ENCODE peak calls at places on chromosomes 16 and 17, in eight cellular contexts. G is heart left ventricle; L is HepG2; Y is HAP-1; R is neural progenitor cell; W is tibial nerve; N is breast epithelium; E is CD8-positive, alpha-beta memory T cell. X is an unnamed sample. For H3K4me1, the result is how much of the 10 kb centered on the place peaks cover.

GRCh38 chr17:31900877-31901276 is 631 bp downstream of the UTP6 start:
- DNase-seq in R (peak), E (no peak), N (no peak), Y (no peak), W (no peak), L (peak), G (no peak), X (no peak)

GRCh38 chr17:40020146-40020545 is 4.9 kb downstream of the CSF3 start:
- DNase-seq in E (no peak), R (no peak), Y (no peak), N (no peak), W (no peak), L (no peak), G (no peak), X (no peak)

GRCh38 chr16:14965328-14965727 is 9.5 kb upstream of the PDXDC1 start:
- DNase-seq in N (no peak), R (no peak), G (no peak), Y (no peak), L (no peak), E (no peak), W (no peak), X (peak)

GRCh38 chr16:57012353-57012752 is 23.0 kb downstream of the NLRC5 start:
- DNase-seq in R (peak), Y (no peak), L (no peak), N (no peak), W (no peak), G (no peak), E (no peak), X (peak)

GRCh38 chr16:87838643-87839541 is 30.4 kb downstream of the SLC7A5 start:
- DNase-seq in G (peak), E (no peak), L (no peak), R (peak), N (no peak), Y (no peak), W (no peak), X (no peak)

GRCh38 chr16:85675528-85675927 is 13.2 kb downstream of the GINS2 start:
- DNase-seq in W (no peak), E (no peak), L (peak), N (no peak), Y (no peak), G (no peak), R (no peak), X (no peak)

GRCh38 chr17:57601328-57601727 is 143.8 kb downstream of the CCDC182 start:
- DNase-seq in G (peak), W (no peak), E (peak), R (no peak), L (no peak), N (no peak), Y (no peak), X (peak)

GRCh38 chr17:19316756-19317358 is 45.7 kb downstream of the B9D1 start:
- DNase-seq in R (no peak), L (no peak), W (no peak), E (no peak), Y (no peak), G (no peak), N (no peak), X (no peak)

GRCh38 chr16:69924777-69925191 is 26.4 kb upstream of the CLEC18A start:
- DNase-seq in W (peak), Y (no peak), G (peak), L (peak), N (no peak), E (no peak), R (no peak), X (no peak)

GRCh38 chr17:29181226-29181625 is 1.0 kb upstream of the MYO18A start:
- DNase-seq in L (no peak), N (no peak), G (no peak), E (no peak), R (no peak), W (no peak), Y (no peak), X (no peak)

GRCh38 chr17:68437979-68438877 is 19.1 kb downstream of the WIPI1 start:
- DNase-seq in R (no peak), W (no peak), Y (no peak), G (peak), N (no peak), L (peak), E (peak), X (peak)
- H3K4me1 ChIP-seq in R (under half), W (under half), Y (under half), G (half or more), N (under half), L (under half), E (under half), X (under half)

DNA sequence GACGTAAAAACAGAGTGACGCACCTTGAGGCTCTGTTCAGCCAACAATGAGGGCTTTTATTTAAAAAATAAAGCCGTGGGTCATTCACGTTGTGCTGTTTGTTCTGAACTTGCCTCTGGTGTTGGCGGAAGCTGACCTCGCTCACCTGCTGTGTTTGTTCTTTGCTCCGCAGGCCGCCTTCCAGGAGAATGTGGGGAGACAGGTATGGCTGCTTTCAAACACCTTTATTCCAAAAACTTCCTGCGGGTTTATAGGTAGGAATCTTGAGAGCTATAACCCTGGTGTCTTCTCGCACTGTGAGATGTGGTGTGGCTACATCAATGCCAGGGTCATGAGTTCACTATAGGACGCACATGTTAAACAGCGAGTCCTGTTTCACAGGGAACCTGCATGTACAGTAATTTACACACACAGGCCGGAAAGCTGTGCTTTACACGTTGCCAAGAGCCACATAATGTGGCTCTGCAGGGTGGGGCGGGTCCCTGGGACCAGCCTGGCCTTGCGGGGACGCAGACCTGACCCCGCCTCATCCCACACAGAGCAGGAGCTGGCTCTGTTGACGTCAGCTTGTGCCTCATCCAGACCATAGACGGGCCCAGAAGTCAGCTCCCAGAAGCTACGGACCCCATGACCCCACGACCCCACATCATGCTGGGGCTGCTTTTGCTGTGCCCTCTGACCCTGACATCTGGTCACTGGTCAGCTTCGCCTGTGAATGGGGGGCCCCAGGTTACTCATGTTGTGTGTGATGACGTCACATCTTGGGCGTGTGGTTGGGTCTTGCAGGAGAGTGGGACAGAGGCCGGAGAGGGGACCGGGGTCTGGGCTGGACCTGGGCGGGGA is 49.9 kb upstream of the ZNF750 start:
- DNase-seq in G (peak), Y (no peak), E (no peak), R (no peak), L (peak), N (peak), W (no peak), X (peak)
- H3K4me1 ChIP-seq in G (half or more), Y (under half), E (under half), R (under half), L (under half), N (under half), W (under half), X (under half)

GRCh38 chr17:75641343-75641742 is 8.1 kb downstream of the SMIM5 start:
- DNase-seq in Y (no peak), E (no peak), R (no peak), N (no peak), G (peak), W (no peak), L (no peak), X (peak)
- H3K4me1 ChIP-seq in Y (under half), E (under half), R (under half), N (under half), G (under half), W (under half), L (under half), X (under half)

DNA sequence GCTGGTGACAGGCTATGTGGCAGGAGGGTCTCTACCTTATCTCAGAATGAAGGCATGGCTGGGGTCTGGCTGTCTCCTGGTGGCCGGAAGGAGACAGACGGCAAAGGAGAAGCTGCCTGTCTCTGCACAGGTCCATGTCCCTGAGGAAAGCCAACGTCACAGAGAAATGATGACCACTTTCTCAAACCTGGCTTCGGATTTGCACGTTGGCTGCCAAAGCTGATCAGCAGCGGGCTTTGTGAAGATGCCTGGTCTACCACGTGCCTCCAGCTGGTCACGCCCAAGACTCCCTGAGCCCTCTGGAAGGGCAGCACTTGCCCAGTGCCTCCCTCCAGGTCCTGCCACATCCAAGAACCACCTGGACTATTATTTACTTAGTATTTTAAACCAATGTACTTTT is 8.4 kb downstream of the DEXI start:
- DNase-seq in L (no peak), G (no peak), R (no peak), N (no peak), W (no peak), E (no peak), Y (no peak), X (no peak)
- H3K4me1 ChIP-seq in L (under half), G (half or more), R (under half), N (under half), W (under half), E (under half), Y (under half), X (under half)

GRCh38 chr17:4354862-4355514 is 11.5 kb downstream of the UBE2G1 start:
- DNase-seq in W (no peak), G (no peak), R (no peak), Y (no peak), N (no peak), E (no peak), L (no peak), X (peak)
- H3K4me1 ChIP-seq in W (under half), G (under half), R (under half), Y (under half), N (under half), E (half or more), L (under half), X (under half)

GRCh38 chr16:17527538-17527937 is 56.8 kb upstream of the XYLT1 start:
- DNase-seq in L (no peak), N (no peak), G (no peak), R (no peak), E (no peak), Y (no peak), W (no peak), X (no peak)
- H3K4me1 ChIP-seq in L (under half), N (under half), G (under half), R (under half), E (under half), Y (under half), W (under half), X (under half)